ENCODE peak calls at places on chromosome X, in six cellular contexts. R, C, A, S, X and E are unnamed samples. For H3K36me3, the result is how much of the 10 kb centered on the place peaks cover.

GRCh38 chrX:9127991-9128390 is 94.1 kb upstream of the FAM9B start:
- DNase-seq in R (no peak), C (no peak), A (no peak), S (no peak), X (no peak), E (no peak)

GRCh38 chrX:42752730-42753129 is 25.2 kb downstream of the PPP1R2C start:
- DNase-seq in R (no peak), C (no peak), A (no peak), S (no peak), X (no peak), E (no peak)

GRCh38 chrX:133670394-133670793 is 255.1 kb upstream of the GPC4 start:
- DNase-seq in R (peak), C (no peak), A (no peak), S (peak), X (no peak), E (no peak)

GRCh38 chrX:45807572-45808425 is 607.1 kb upstream of the DIPK2B start:
- DNase-seq in R (peak), C (no peak), A (no peak), S (no peak), X (no peak), E (no peak)

GRCh38 chrX:8726031-8726652 is 5.8 kb downstream of the ANOS1 start:
- DNase-seq in R (no peak), C (no peak), A (no peak), S (no peak), X (no peak), E (no peak)

GRCh38 chrX:7110821-7111276 is 36.7 kb upstream of the STS start:
- DNase-seq in R (no peak), C (no peak), A (no peak), S (peak), X (no peak), E (no peak)

GRCh38 chrX:130887392-130887791 is 15.6 kb downstream of the ENOX2 start:
- DNase-seq in R (no peak), C (no peak), A (no peak), S (no peak), X (no peak), E (no peak)

GRCh38 chrX:129781134-129782014 is 1.6 kb downstream of the SASH3 start:
- DNase-seq in R (no peak), C (no peak), A (no peak), S (peak), X (peak), E (no peak)

GRCh38 chrX:7690842-7691241 is 152.1 kb upstream of the VCX start:
- DNase-seq in R (peak), C (no peak), A (no peak), S (no peak), X (no peak), E (no peak)

GRCh38 chrX:130343411-130343810 is 3.7 kb downstream of the SLC25A14 start:
- DNase-seq in R (no peak), C (no peak), A (no peak), S (no peak), X (no peak), E (no peak)

GRCh38 chrX:30713061-30713525 is 59.9 kb downstream of the GK start:
- DNase-seq in R (peak), C (peak), A (no peak), S (peak), X (no peak), E (no peak)

GRCh38 chrX:67480789-67481188 is 63.0 kb upstream of the AR start:
- DNase-seq in R (no peak), C (no peak), A (no peak), S (no peak), X (no peak), E (no peak)

GRCh38 chrX:136141569-136141968 is 5.8 kb upstream of the FHL1 start:
- DNase-seq in R (no peak), C (no peak), A (no peak), S (no peak), X (no peak), E (no peak)

GRCh38 chrX:10600479-10600878 is 19.9 kb downstream of the MID1 start:
- DNase-seq in R (no peak), C (no peak), A (no peak), S (no peak), X (no peak), E (no peak)

GRCh38 chrX:53666171-53666570 is 20.3 kb downstream of the HUWE1 start:
- DNase-seq in R (no peak), C (no peak), A (no peak), S (no peak), X (no peak), E (no peak)

GRCh38 chrX:53674581-53674980 is 11.9 kb downstream of the HUWE1 start:
- DNase-seq in R (no peak), C (no peak), A (no peak), S (no peak), X (no peak), E (no peak)

GRCh38 chrX:53669258-53669657 is 17.3 kb downstream of the HUWE1 start:
- DNase-seq in R (no peak), C (no peak), A (no peak), S (no peak), X (no peak), E (no peak)
- H3K36me3 ChIP-seq in R (under half), C (under half), A (half or more), S (half or more), X (under half), E (under half)

GRCh38 chrX:74906427-74906826 is 18.8 kb downstream of the NEXMIF start:
- DNase-seq in R (no peak), C (no peak), A (no peak), S (no peak), X (no peak), E (no peak)

GRCh38 chrX:74911494-74911893 is 13.8 kb downstream of the NEXMIF start:
- DNase-seq in R (no peak), C (no peak), A (no peak), S (no peak), X (no peak), E (no peak)
- H3K36me3 ChIP-seq in R (under half), C (under half), A (under half), S (under half), X (under half), E (under half)

GRCh38 chrX:1486177-1486576 is 33.5 kb upstream of the ASMTL start:
- DNase-seq in R (no peak), C (no peak), A (no peak), S (no peak), X (peak), E (no peak)

GRCh38 chrX:1485033-1485432 is 32.3 kb upstream of the ASMTL start:
- DNase-seq in R (no peak), C (no peak), A (no peak), S (no peak), X (peak), E (no peak)

GRCh38 chrX:1483843-1484637 is 31.3 kb upstream of the ASMTL start:
- DNase-seq in R (no peak), C (no peak), A (no peak), S (peak), X (peak), E (no peak)

GRCh38 chrX:1486749-1487361 is 34.1 kb upstream of the ASMTL start:
- DNase-seq in R (no peak), C (no peak), A (no peak), S (no peak), X (no peak), E (no peak)

DNA sequence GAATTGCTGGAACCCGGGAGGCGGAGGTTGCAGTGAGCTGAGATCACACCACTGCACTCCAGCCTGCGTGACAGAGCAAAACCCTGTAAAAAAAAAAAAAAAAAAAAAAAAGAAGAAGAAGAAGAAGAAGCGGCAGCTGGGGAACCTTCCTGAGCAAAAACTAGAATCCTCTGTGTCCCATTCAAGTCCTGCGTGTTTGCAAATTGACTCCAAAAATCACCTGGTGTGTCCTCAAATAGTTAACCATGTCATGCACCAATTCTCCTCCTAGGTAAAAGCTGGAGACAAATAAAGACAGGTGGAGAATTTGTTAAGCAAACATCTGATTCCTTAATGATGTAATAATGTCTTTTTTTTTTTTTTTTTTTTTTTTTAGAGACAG is 31.9 kb upstream of the ASMTL start:
- DNase-seq in R (no peak), C (no peak), A (no peak), S (peak), X (no peak), E (no peak)
- H3K36me3 ChIP-seq in R (under half), C (under half), A (under half), S (half or more), X (under half), E (under half)

GRCh38 chrX:47198687-47199080 is 5.1 kb downstream of the UBA1 start:
- DNase-seq in R (no peak), C (no peak), A (no peak), S (no peak), X (no peak), E (no peak)

GRCh38 chrX:47197526-47197925 is 3.9 kb downstream of the UBA1 start:
- DNase-seq in R (no peak), C (no peak), A (no peak), S (no peak), X (no peak), E (no peak)

GRCh38 chrX:47199286-47199685 is 5.7 kb downstream of the UBA1 start:
- DNase-seq in R (no peak), C (no peak), A (no peak), S (no peak), X (no peak), E (no peak)

GRCh38 chrX:47196098-47196497 is 2.5 kb downstream of the UBA1 start:
- DNase-seq in R (no peak), C (no peak), A (no peak), S (no peak), X (no peak), E (no peak)

DNA sequence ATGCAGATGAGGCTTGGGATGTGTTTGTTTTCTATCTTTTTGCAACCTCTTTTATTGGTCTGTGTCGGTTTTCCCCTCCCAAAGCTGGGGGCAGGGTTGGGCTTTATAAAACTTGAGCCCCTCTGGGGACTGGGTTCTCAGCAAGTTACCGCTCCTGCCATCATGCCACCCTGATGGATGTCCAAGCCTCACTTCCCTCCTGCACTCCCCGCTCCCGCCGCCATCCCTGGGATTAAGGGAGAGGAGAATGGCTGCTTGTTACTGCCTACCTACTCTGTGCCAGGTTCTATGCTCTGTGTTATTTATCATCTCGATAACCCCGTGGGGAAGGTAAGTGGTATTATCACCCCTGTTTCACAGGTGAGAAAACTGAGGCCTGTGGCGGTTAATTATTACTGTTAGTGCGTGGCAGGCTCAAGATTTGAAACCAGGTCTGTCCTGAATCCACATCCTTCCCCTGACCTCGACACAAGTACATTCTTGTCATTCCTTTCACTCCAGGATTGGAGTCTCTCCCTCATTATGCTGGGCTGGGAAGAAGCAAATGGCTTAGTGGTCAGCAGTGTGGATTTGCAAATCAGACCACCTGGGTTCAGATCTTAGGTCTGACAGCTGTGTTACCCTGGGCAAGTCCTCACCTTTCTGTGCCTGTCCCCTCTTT is 4.5 kb downstream of the UBA1 start:
- DNase-seq in R (peak), C (no peak), A (no peak), S (no peak), X (no peak), E (no peak)
- H3K36me3 ChIP-seq in R (under half), C (half or more), A (half or more), S (half or more), X (under half), E (half or more)

GRCh38 chrX:20139966-20140365 is 1.7 kb downstream of the EIF1AX start:
- DNase-seq in R (peak), C (no peak), A (no peak), S (no peak), X (no peak), E (no peak)
- H3K36me3 ChIP-seq in R (under half), C (under half), A (half or more), S (half or more), X (under half), E (under half)

GRCh38 chrX:95152810-95153209 is 1478.8 kb downstream of the FAM133A start:
- DNase-seq in R (no peak), C (no peak), A (no peak), S (no peak), X (no peak), E (no peak)

DNA sequence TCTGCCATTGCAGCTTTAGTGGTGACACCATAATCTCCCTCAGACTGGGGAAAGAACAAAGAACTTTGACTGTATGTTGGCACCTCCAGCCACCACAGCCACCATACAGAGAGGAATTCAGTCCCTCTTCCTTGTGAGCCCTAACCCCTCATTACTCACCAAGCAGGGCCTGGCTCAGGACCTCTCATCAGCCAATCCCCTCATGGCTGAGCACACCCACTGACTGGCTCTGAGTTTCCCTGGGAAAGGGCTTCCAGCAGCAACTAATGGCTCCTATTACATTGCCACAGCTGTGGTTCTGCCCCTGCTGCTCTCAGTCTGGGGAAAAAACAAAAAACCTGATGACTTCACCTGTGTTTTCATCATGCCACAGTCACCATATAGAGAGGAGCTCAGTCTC is 1482.6 kb downstream of the FAM133A start:
- DNase-seq in R (no peak), C (no peak), A (no peak), S (no peak), X (no peak), E (no peak)
- H3K36me3 ChIP-seq in R (under half), C (under half), A (under half), S (under half), X (under half), E (under half)

GRCh38 chrX:150551963-150552362 is 16.5 kb upstream of the MTM1 start:
- DNase-seq in R (no peak), C (no peak), A (no peak), S (no peak), X (no peak), E (no peak)
- H3K36me3 ChIP-seq in R (under half), C (under half), A (under half), S (under half), X (under half), E (under half)

DNA sequence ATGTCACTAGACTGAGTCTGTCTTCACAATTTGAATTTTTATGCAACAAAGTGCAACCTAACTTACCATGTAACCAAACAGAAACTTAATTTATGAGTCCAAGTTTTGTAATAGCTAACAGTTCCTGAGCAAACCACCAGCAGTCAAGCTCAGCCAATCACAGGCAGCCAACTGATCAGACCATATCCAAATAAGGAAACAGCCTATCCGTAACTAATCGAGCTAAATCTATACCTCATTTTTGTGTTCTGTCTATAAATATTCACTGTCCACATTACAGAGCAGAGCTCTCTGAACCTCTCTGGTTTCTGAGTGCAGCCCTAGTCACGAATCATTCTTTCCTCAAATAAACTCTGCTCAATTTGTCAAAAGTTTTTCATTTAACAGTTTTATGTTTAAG is 367.6 kb downstream of the PRR32 start:
- DNase-seq in R (no peak), C (no peak), A (no peak), S (no peak), X (no peak), E (no peak)
- H3K36me3 ChIP-seq in R (under half), C (under half), A (under half), S (under half), X (under half), E (under half)